ENCODE peak calls at places on chromosomes 12 and 14, in six cellular contexts. J, B, X, A, Y and F are unnamed samples.

GRCh38 chr12:52440821-52441319 is 6.7 kb upstream of the KRT75 start:
- DNase-seq in A (no peak), Y (no peak), X (no peak), J (peak; percentile 98), B (peak; percentile 33), F (no peak)

GRCh38 chr14:88987516-88987915 is 163.1 kb downstream of the TTC8 start:
- DNase-seq in X (no peak), B (no peak), Y (no peak), A (no peak), J (peak; percentile 87), F (no peak)

GRCh38 chr12:54220092-54220557 is 31.3 kb upstream of the SMUG1 start:
- DNase-seq in A (peak; percentile 54), J (peak; percentile 76), B (peak; percentile 74), Y (no peak), X (no peak), F (peak; percentile 76)

GRCh38 chr14:56608682-56609081 is 29.1 kb downstream of the TMEM260 start:
- DNase-seq in J (peak; percentile 81), B (peak; percentile 43), Y (no peak), X (no peak), A (no peak), F (no peak)

GRCh38 chr14:69715725-69716482 is 51.0 kb upstream of the SRSF5 start:
- DNase-seq in Y (peak; percentile 82), A (no peak), J (peak; percentile 95), B (peak; percentile 85), X (peak; percentile 41), F (peak; percentile 85)

GRCh38 chr12:123435636-123436016 is 858 bp downstream of the RILPL2 start:
- DNase-seq in A (no peak), X (no peak), B (no peak), J (no peak), Y (no peak), F (no peak)

GRCh38 chr14:82239205-82239604 is 705.6 kb upstream of the SEL1L start:
- DNase-seq in Y (no peak), J (no peak), B (no peak), A (no peak), X (no peak), F (no peak)

GRCh38 chr12:80590085-80590484 is 117.3 kb upstream of the MYF6 start:
- DNase-seq in A (no peak), X (no peak), B (no peak), Y (no peak), J (peak; percentile 11), F (no peak)

GRCh38 chr14:74963705-74964271 is 8.4 kb upstream of the PGF start:
- DNase-seq in A (no peak), Y (no peak), X (no peak), J (peak; percentile 86), B (peak; percentile 76), F (no peak)

GRCh38 chr14:47490353-47490752 is 185.1 kb downstream of the MDGA2 start:
- DNase-seq in J (no peak), X (no peak), B (no peak), A (no peak), Y (no peak), F (no peak)

GRCh38 chr14:54614296-54614695 is 47.4 kb downstream of the SAMD4A start:
- DNase-seq in J (no peak), X (no peak), A (no peak), Y (no peak), B (no peak), F (no peak)

GRCh38 chr12:56338643-56339422 is at the start of gene IL23A:
- DNase-seq in X (peak; percentile 79), J (peak; percentile 93), B (peak; percentile 45), Y (no peak), A (peak; percentile 77), F (peak; percentile 23)

GRCh38 chr14:70842851-70843462 is 33.6 kb upstream of the MAP3K9 start:
- DNase-seq in Y (no peak), X (no peak), B (no peak), J (no peak), A (no peak), F (peak; percentile 18)

GRCh38 chr14:55240526-55241178 is 30.6 kb upstream of the FBXO34 start:
- DNase-seq in X (no peak), A (no peak), Y (no peak), J (peak; percentile 42), B (peak; percentile 14), F (no peak)

GRCh38 chr12:131018808-131019397 is 65.2 kb downstream of the ADGRD1 start:
- DNase-seq in X (no peak), B (no peak), Y (no peak), A (no peak), J (no peak), F (no peak)

GRCh38 chr12:104890463-104891096 is 67.5 kb downstream of the SLC41A2 start:
- DNase-seq in B (no peak), A (no peak), X (no peak), Y (no peak), J (peak; percentile 27), F (no peak)

GRCh38 chr12:130157998-130158774 is 4.1 kb upstream of the FZD10 start:
- DNase-seq in B (no peak), A (no peak), X (no peak), Y (no peak), J (no peak), F (no peak)

GRCh38 chr14:38079268-38079667 is 128.4 kb upstream of the SSTR1 start:
- DNase-seq in A (no peak), X (peak; percentile 82), Y (no peak), J (peak; percentile 8), B (no peak), F (no peak)

GRCh38 chr14:30355431-30355913 is 203.5 kb upstream of the G2E3 start:
- DNase-seq in X (no peak), Y (no peak), B (no peak), J (no peak), A (no peak), F (no peak)

GRCh38 chr12:3313066-3313465 is 177.9 kb upstream of the PRMT8 start:
- DNase-seq in Y (no peak), B (peak; percentile 60), J (peak; percentile 84), X (no peak), A (no peak), F (no peak)

GRCh38 chr12:6788972-6789905 is at the start of gene CD4:
- DNase-seq in X (no peak), J (no peak), A (peak; percentile 53), B (no peak), Y (no peak), F (no peak)

GRCh38 chr14:65471038-65471878 is 58.7 kb downstream of the FUT8 start:
- DNase-seq in X (no peak), B (no peak), J (no peak), A (no peak), Y (no peak), F (no peak)

GRCh38 chr12:104909761-104910160 is 48.3 kb downstream of the SLC41A2 start:
- DNase-seq in A (no peak), J (peak; percentile 11), X (no peak), B (no peak), Y (no peak), F (no peak)

GRCh38 chr14:55386037-55386798 is 25.4 kb downstream of the ATG14 start:
- DNase-seq in A (no peak), X (no peak), J (no peak), Y (no peak), B (no peak), F (no peak)

GRCh38 chr12:19561411-19561961 is 122.2 kb downstream of the AEBP2 start:
- DNase-seq in B (peak; percentile 44), J (no peak), A (no peak), X (no peak), Y (no peak), F (no peak)

GRCh38 chr14:102758087-102758486 is 19.2 kb upstream of the TRAF3 start:
- DNase-seq in J (no peak), B (no peak), Y (no peak), X (no peak), A (no peak), F (no peak)

GRCh38 chr14:55807059-55807499 is 227.1 kb downstream of the KTN1 start:
- DNase-seq in X (peak; percentile 41), J (peak; percentile 96), A (peak; percentile 66), B (peak; percentile 75), Y (peak; percentile 94), F (peak; percentile 98)

GRCh38 chr14:89296281-89296745 is 120.7 kb downstream of the FOXN3 start:
- DNase-seq in B (no peak), Y (no peak), X (no peak), J (no peak), A (no peak), F (no peak)

GRCh38 chr14:47442206-47442605 is 233.2 kb downstream of the MDGA2 start:
- DNase-seq in X (peak; percentile 87), A (no peak), J (peak; percentile 37), Y (no peak), B (peak; percentile 56), F (peak; percentile 4)

GRCh38 chr12:105204916-105205315 is 31.1 kb downstream of the APPL2 start:
- DNase-seq in B (peak; percentile 83), Y (peak; percentile 22), X (peak; percentile 16), A (no peak), J (peak; percentile 62), F (peak; percentile 58)

GRCh38 chr12:57215668-57216013 is 953 bp upstream of the NXPH4 start:
- DNase-seq in A (no peak), J (peak; percentile 53), B (no peak), X (no peak), Y (no peak), F (no peak)

GRCh38 chr14:104803280-104803915 is 2.5 kb downstream of the ZBTB42 start:
- DNase-seq in X (no peak), Y (no peak), A (no peak), J (no peak), B (no peak), F (no peak)

GRCh38 chr14:92649934-92650545 is 98.4 kb downstream of the LGMN start:
- DNase-seq in J (peak; percentile 89), Y (no peak), X (no peak), A (no peak), B (peak; percentile 51), F (no peak)

GRCh38 chr12:26614217-26614616 is 218.8 kb downstream of the ITPR2 start:
- DNase-seq in A (no peak), B (no peak), J (peak; percentile 49), X (no peak), Y (no peak), F (peak; percentile 39)

GRCh38 chr12:113098428-113099028 is 37.0 kb downstream of the RASAL1 start:
- DNase-seq in X (peak; percentile 81), A (peak; percentile 59), Y (peak; percentile 3), J (peak; percentile 97), B (peak; percentile 79), F (peak; percentile 54)

GRCh38 chr14:22980672-22981089 is 1.7 kb downstream of the AJUBA start:
- DNase-seq in Y (no peak), X (no peak), B (peak; percentile 34), J (peak; percentile 82), A (peak; percentile 28), F (no peak)

GRCh38 chr12:93022603-93023340 is 93.7 kb upstream of the EEA1 start:
- DNase-seq in X (no peak), Y (no peak), A (no peak), B (peak; percentile 50), J (no peak), F (no peak)

GRCh38 chr14:39581474-39581873 is 149.2 kb upstream of the FBXO33 start:
- DNase-seq in J (no peak), Y (no peak), A (no peak), B (peak; percentile 6), X (no peak), F (no peak)

GRCh38 chr12:118135788-118136558 is at the start of gene PEBP1:
- DNase-seq in B (peak; percentile 90), X (peak; percentile 60), A (peak; percentile 92), J (peak; percentile 95), Y (peak; percentile 68), F (peak; percentile 94)

GRCh38 chr12:12333407-12333831 is 16.6 kb downstream of the MANSC1 start:
- DNase-seq in J (peak; percentile 50), X (no peak), B (peak; percentile 77), A (no peak), Y (peak; percentile 44), F (peak; percentile 88)